ENCODE peak calls at places on chromosomes 3 and 15, in five cellular contexts. U, O, X, E and T are unnamed samples.

GRCh38 chr3:112017081-112017480 is 17.5 kb upstream of the TMPRSS7 start:
- DNase-seq in X (no peak), U (no peak), O (no peak), E (no peak), T (no peak)

GRCh38 chr3:124780767-124781485 is 50.7 kb downstream of the UMPS start:
- DNase-seq in O (no peak), U (peak), E (no peak), X (peak), T (peak)

GRCh38 chr15:58159827-58160386 is 21.7 kb downstream of the AQP9 start:
- DNase-seq in O (no peak), U (no peak), E (no peak), X (no peak), T (no peak)

GRCh38 chr3:197711973-197712707 is 24.6 kb downstream of the RUBCN start:
- DNase-seq in U (peak), E (peak), O (peak), X (peak), T (peak)

GRCh38 chr15:82535566-82536408 is 4.5 kb downstream of the RPS17 start:
- DNase-seq in X (no peak), U (no peak), O (no peak), E (no peak), T (no peak)

GRCh38 chr3:69088033-69088432 is 3.3 kb downstream of the ARL6IP5 start:
- DNase-seq in X (no peak), E (peak), U (no peak), O (no peak), T (no peak)

GRCh38 chr3:116836286-116836685 is 126.7 kb downstream of the TUSC7 start:
- DNase-seq in E (no peak), X (no peak), U (no peak), O (no peak), T (no peak)

GRCh38 chr15:94538280-94538679 is 306.9 kb downstream of the MCTP2 start:
- DNase-seq in U (no peak), O (no peak), X (no peak), E (no peak), T (no peak)

GRCh38 chr3:57803647-57804081 is 47.6 kb downstream of the SLMAP start:
- DNase-seq in X (no peak), E (peak), O (no peak), U (no peak), T (no peak)

GRCh38 chr3:194806991-194807685 is 121.5 kb downstream of the FAM43A start:
- DNase-seq in E (no peak), X (no peak), U (no peak), O (no peak), T (no peak)

GRCh38 chr3:16460886-16461285 is 52.6 kb downstream of the RFTN1 start:
- DNase-seq in U (no peak), X (no peak), E (no peak), O (no peak), T (no peak)

GRCh38 chr3:110165344-110165743 is 828.0 kb upstream of the DPPA4 start:
- DNase-seq in E (no peak), X (no peak), U (no peak), O (no peak), T (no peak)

GRCh38 chr3:32436816-32437189 is 45.1 kb downstream of the CMTM7 start:
- DNase-seq in X (no peak), O (no peak), U (no peak), E (no peak), T (no peak)

GRCh38 chr3:38367709-38368108 is 21.1 kb downstream of the XYLB start:
- DNase-seq in E (no peak), O (no peak), X (no peak), U (no peak), T (no peak)

GRCh38 chr3:130925628-130926027 is 31.7 kb downstream of the ATP2C1 start:
- DNase-seq in U (no peak), X (no peak), O (no peak), E (no peak), T (no peak)

GRCh38 chr3:62710761-62711160 is 164.5 kb downstream of the CADPS start:
- DNase-seq in X (no peak), U (no peak), E (no peak), O (no peak), T (no peak)

GRCh38 chr15:78000089-78000926 is 77.2 kb downstream of the TBC1D2B start:
- DNase-seq in O (peak), E (peak), X (peak), U (peak), T (no peak)

GRCh38 chr15:77998592-77998991 is 78.9 kb downstream of the TBC1D2B start:
- DNase-seq in X (no peak), U (no peak), E (no peak), O (no peak), T (no peak)

GRCh38 chr15:78000927-78001249 is 76.6 kb downstream of the TBC1D2B start:
- DNase-seq in U (no peak), E (no peak), X (no peak), O (no peak), T (no peak)

GRCh38 chr15:78001656-78002055 is 75.9 kb downstream of the TBC1D2B start:
- DNase-seq in X (no peak), O (no peak), E (no peak), U (no peak), T (no peak)

DNA sequence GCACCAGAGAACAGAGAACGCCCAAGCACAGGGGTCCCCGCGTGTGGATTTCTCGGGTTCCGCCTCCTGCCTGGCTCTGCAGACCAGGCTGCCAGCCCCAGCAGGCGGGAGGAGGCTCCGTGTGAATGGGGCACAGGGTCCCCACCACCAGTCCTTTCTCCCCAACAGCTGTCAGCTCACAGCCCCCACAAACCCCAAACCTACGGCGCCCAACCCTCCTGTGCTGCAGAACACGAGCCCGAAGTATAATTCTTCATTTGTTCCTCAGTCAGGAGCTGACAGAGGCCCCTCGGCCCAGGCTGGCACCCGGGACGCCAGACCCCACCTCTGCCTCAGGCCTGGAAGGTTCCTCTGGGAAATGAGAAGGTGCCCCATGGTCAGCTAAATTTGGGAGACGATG is 78.0 kb downstream of the TBC1D2B start:
- DNase-seq in X (no peak), O (no peak), U (no peak), E (no peak), T (no peak)
- H3K27ac ChIP-seq in X (no peak), O (no peak), U (no peak), E (no peak), T (no peak)

GRCh38 chr3:29643034-29643425 is 362.2 kb downstream of the RBMS3 start:
- DNase-seq in X (peak), U (no peak), E (no peak), O (no peak), T (no peak)
- H3K27ac ChIP-seq in X (peak), U (peak), E (no peak), O (no peak), T (no peak)

GRCh38 chr15:90863987-90864386 is 4.4 kb upstream of the FURIN start:
- DNase-seq in E (no peak), U (no peak), X (no peak), O (no peak), T (no peak)
- H3K27ac ChIP-seq in E (no peak), U (no peak), X (no peak), O (no peak), T (no peak)

GRCh38 chr3:184608209-184608608 is 46.6 kb downstream of the EPHB3 start:
- DNase-seq in E (no peak), O (peak), X (no peak), U (peak), T (no peak)

GRCh38 chr3:184611606-184612304 is 50.2 kb downstream of the EPHB3 start:
- DNase-seq in O (no peak), X (no peak), U (no peak), E (no peak), T (no peak)

GRCh38 chr3:184604956-184605290 is 43.3 kb downstream of the EPHB3 start:
- DNase-seq in E (no peak), U (peak), X (no peak), O (no peak), T (no peak)

GRCh38 chr3:184615396-184615795 is 53.8 kb downstream of the EPHB3 start:
- DNase-seq in U (peak), X (no peak), E (no peak), O (no peak), T (no peak)

DNA sequence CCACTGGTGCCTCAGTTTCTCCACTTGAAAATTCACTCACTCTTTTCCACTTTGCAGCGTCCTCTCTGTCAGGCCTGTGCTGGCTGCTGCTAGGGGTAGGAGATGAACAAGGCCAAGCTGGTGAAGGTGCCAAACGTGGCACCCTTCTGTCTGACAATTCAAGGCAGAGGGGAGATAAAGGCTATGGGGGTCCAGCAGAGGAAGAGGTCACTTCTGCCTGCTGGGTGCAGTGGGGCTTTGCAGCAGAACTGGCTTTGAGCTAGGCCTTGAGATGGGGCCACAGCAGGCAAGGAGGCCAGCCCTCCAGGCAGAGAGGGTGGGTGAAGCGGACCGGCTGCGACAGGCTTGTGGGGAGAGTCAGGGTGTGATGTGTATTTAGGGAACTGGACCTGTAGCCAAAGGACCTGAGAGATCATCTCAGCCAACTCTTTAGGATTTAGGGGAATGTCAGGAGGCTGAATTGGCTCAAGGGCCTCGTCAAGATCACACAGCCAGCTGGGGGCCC is 48.3 kb downstream of the EPHB3 start:
- DNase-seq in E (no peak), O (no peak), U (no peak), X (no peak), T (no peak)
- H3K27ac ChIP-seq in E (no peak), O (no peak), U (no peak), X (no peak), T (no peak)

GRCh38 chr3:170811928-170812591 is 57.9 kb downstream of the RPL22L1 start:
- DNase-seq in X (peak), E (peak), U (peak), O (peak), T (peak)
- H3K27ac ChIP-seq in X (peak), E (no peak), U (no peak), O (no peak), T (peak)

GRCh38 chr3:27613846-27614500 is 108.2 kb downstream of the EOMES start:
- DNase-seq in E (no peak), X (no peak), O (no peak), U (no peak), T (no peak)
- H3K27ac ChIP-seq in E (no peak), X (peak), O (no peak), U (no peak), T (no peak)